ENCODE peak calls at places on chromosomes 16 and 17, in ten cellular contexts. B is activated CD4-positive, alpha-beta T cell treated with anti-CD3 and anti-CD28 coated beads, Interleukin-2, amount 50 U/mL, for 24 hours; N is naive thymus-derived CD8-positive, alpha-beta T cell; J is NCI-H1092; M is cardiac muscle cell; G is ascending aorta; X is NCI-H1105; S is hippocampal formation; K is occipital lobe; L is amniotic stem cell. I is an unnamed sample.

GRCh38 chr16:84848991-84849634 is 29.3 kb downstream of the CRISPLD2 start:
- DNase-seq in S (no peak), X (no peak), N (no peak), B (no peak), J (no peak), K (no peak), M (no peak), L (no peak), G (no peak), I (no peak)

GRCh38 chr16:79713609-79714309 is 113.2 kb upstream of the MAF start:
- DNase-seq in K (no peak), X (no peak), J (no peak), N (no peak), B (no peak), S (no peak), G (no peak), M (no peak), L (no peak), I (no peak)

GRCh38 chr17:75765981-75766380 is 989 bp upstream of the GALK1 start:
- DNase-seq in J (no peak), B (no peak), N (no peak), G (no peak), M (no peak), S (no peak), X (no peak), K (no peak), L (no peak), I (no peak)

GRCh38 chr16:11796227-11797165 is 562 bp downstream of the ZC3H7A start:
- DNase-seq in J (no peak), K (no peak), N (no peak), S (peak; percentile 33), M (peak; percentile 50), X (no peak), B (no peak), L (peak; percentile 34), G (peak; percentile 89), I (no peak)

GRCh38 chr16:84657229-84657837 is 9.0 kb downstream of the KLHL36 start:
- DNase-seq in K (no peak), N (no peak), X (no peak), G (no peak), M (no peak), L (no peak), J (no peak), S (no peak), B (no peak), I (no peak)

GRCh38 chr16:63981639-63982038 is 1140.2 kb downstream of the CDH11 start:
- DNase-seq in K (no peak), G (no peak), S (no peak), L (no peak), B (no peak), X (no peak), M (no peak), N (no peak), J (no peak), I (no peak)

GRCh38 chr17:81336296-81336929 is 41.3 kb upstream of the SLC38A10 start:
- DNase-seq in G (no peak), N (peak; percentile 24), L (no peak), S (no peak), K (no peak), B (no peak), J (no peak), M (no peak), X (no peak), I (no peak)

GRCh38 chr17:4735825-4736651 is 3.6 kb upstream of the ZMYND15 start:
- DNase-seq in B (no peak), K (no peak), J (no peak), N (no peak), G (no peak), M (no peak), L (no peak), X (no peak), S (no peak), I (no peak)

GRCh38 chr17:17641621-17642409 is 39.4 kb upstream of the RAI1 start:
- DNase-seq in K (peak; percentile 74), J (peak; percentile 48), M (peak; percentile 85), G (peak; percentile 85), N (peak; percentile 85), L (peak; percentile 41), S (peak; percentile 58), B (peak; percentile 71), X (peak; percentile 72), I (peak; percentile 18)

GRCh38 chr17:50562266-50563094 is 2.0 kb downstream of the CACNA1G start:
- DNase-seq in S (no peak), K (no peak), N (peak; percentile 73), G (no peak), B (no peak), X (no peak), J (no peak), M (no peak), L (no peak), I (no peak)

GRCh38 chr16:2340564-2341455 is at the start of gene ABCA3:
- DNase-seq in J (peak; percentile 91), S (peak; percentile 93), L (peak; percentile 85), G (peak; percentile 95), K (peak; percentile 87), B (peak; percentile 97), X (peak; percentile 74), N (peak; percentile 94), M (peak; percentile 91), I (peak; percentile 62)

GRCh38 chr17:79294459-79295071 is 219.9 kb downstream of the ENGASE start:
- DNase-seq in N (peak; percentile 71), J (no peak), B (peak; percentile 8), M (peak; percentile 91), G (no peak), S (peak; percentile 38), K (no peak), X (no peak), L (no peak), I (no peak)

GRCh38 chr16:28110479-28110878 is 47.0 kb upstream of the GSG1L start:
- DNase-seq in S (no peak), K (no peak), B (no peak), G (no peak), L (no peak), N (no peak), X (no peak), M (no peak), J (no peak), I (no peak)

GRCh38 chr17:80845863-80846671 is 145.6 kb upstream of the CHMP6 start:
- DNase-seq in B (no peak), K (no peak), X (no peak), S (no peak), L (no peak), G (peak; percentile 58), N (peak; percentile 53), M (no peak), J (no peak), I (no peak)

GRCh38 chr17:60170835-60171752 is 21.3 kb downstream of the CA4 start:
- DNase-seq in S (peak; percentile 68), G (no peak), B (no peak), J (peak; percentile 85), M (no peak), X (no peak), K (peak; percentile 36), N (no peak), L (no peak), I (no peak)

GRCh38 chr16:12500771-12501170 is 302.9 kb downstream of the CPPED1 start:
- DNase-seq in N (no peak), L (no peak), X (no peak), B (no peak), J (no peak), G (no peak), S (no peak), M (no peak), K (no peak), I (no peak)

GRCh38 chr17:29650407-29650806 is 27.7 kb upstream of the CORO6 start:
- DNase-seq in J (no peak), X (no peak), K (no peak), L (no peak), S (no peak), B (no peak), G (no peak), M (no peak), N (no peak), I (no peak)

GRCh38 chr17:70961341-70961740 is 792.0 kb downstream of the KCNJ2 start:
- DNase-seq in M (no peak), S (no peak), X (no peak), B (no peak), N (no peak), J (no peak), K (no peak), L (no peak), G (no peak), I (no peak)

GRCh38 chr16:83952587-83952939 is 477 bp upstream of the OSGIN1 start:
- DNase-seq in B (no peak), S (no peak), G (no peak), K (no peak), N (no peak), L (no peak), J (no peak), M (no peak), X (no peak), I (no peak)

GRCh38 chr16:3580271-3580670 is 3.1 kb upstream of the NLRC3 start:
- DNase-seq in B (no peak), X (no peak), J (no peak), K (no peak), L (no peak), N (no peak), S (no peak), M (no peak), G (no peak), I (no peak)